ENCODE peak calls at places on chromosome X, in seven cellular contexts. One of them, this sample, is unnamed.

GRCh38 chrX:85859426-85859825 is 187.9 kb downstream of the CHM start:
- DNase-seq in NCI-H69: peak
- DNase-seq in NCI-H1092 treated with DMSO at 0.1 percent for 48 hours: no peak
- DNase-seq in astrocyte of the hippocampus: no peak
- DNase-seq in lower leg skin: no peak
- DNase-seq in GM23338: no peak
- DNase-seq in effector CD4-positive, alpha-beta T cell: no peak
- DNase-seq in this sample: peak

GRCh38 chrX:16855363-16856075 is 14.6 kb downstream of the RBBP7 start:
- DNase-seq in NCI-H69: no peak
- DNase-seq in NCI-H1092 treated with DMSO at 0.1 percent for 48 hours: no peak
- DNase-seq in astrocyte of the hippocampus: peak
- DNase-seq in lower leg skin: no peak
- DNase-seq in GM23338: no peak
- DNase-seq in effector CD4-positive, alpha-beta T cell: no peak
- DNase-seq in this sample: no peak

GRCh38 chrX:154353172-154353843 is 21.1 kb downstream of the FLNA start:
- DNase-seq in NCI-H69: no peak
- DNase-seq in NCI-H1092 treated with DMSO at 0.1 percent for 48 hours: no peak
- DNase-seq in astrocyte of the hippocampus: no peak
- DNase-seq in lower leg skin: no peak
- DNase-seq in GM23338: no peak
- DNase-seq in effector CD4-positive, alpha-beta T cell: no peak
- DNase-seq in this sample: no peak

GRCh38 chrX:110402091-110402854 is 43.6 kb downstream of the RTL9 start:
- DNase-seq in NCI-H69: peak
- DNase-seq in NCI-H1092 treated with DMSO at 0.1 percent for 48 hours: no peak
- DNase-seq in astrocyte of the hippocampus: peak
- DNase-seq in lower leg skin: peak
- DNase-seq in GM23338: peak
- DNase-seq in effector CD4-positive, alpha-beta T cell: no peak
- DNase-seq in this sample: no peak

GRCh38 chrX:14673764-14674163 is 144.4 kb downstream of the GLRA2 start:
- DNase-seq in NCI-H69: peak
- DNase-seq in NCI-H1092 treated with DMSO at 0.1 percent for 48 hours: peak
- DNase-seq in astrocyte of the hippocampus: peak
- DNase-seq in lower leg skin: no peak
- DNase-seq in GM23338: no peak
- DNase-seq in effector CD4-positive, alpha-beta T cell: no peak
- DNase-seq in this sample: no peak

GRCh38 chrX:75278991-75279390 is 5.1 kb downstream of the UPRT start:
- DNase-seq in NCI-H69: no peak
- DNase-seq in NCI-H1092 treated with DMSO at 0.1 percent for 48 hours: no peak
- DNase-seq in astrocyte of the hippocampus: peak
- DNase-seq in lower leg skin: no peak
- DNase-seq in GM23338: peak
- DNase-seq in effector CD4-positive, alpha-beta T cell: no peak
- DNase-seq in this sample: no peak

GRCh38 chrX:105945266-105945665 is 93.3 kb downstream of the SERPINA7 start:
- DNase-seq in NCI-H69: no peak
- DNase-seq in NCI-H1092 treated with DMSO at 0.1 percent for 48 hours: no peak
- DNase-seq in astrocyte of the hippocampus: no peak
- DNase-seq in lower leg skin: no peak
- DNase-seq in GM23338: no peak
- DNase-seq in effector CD4-positive, alpha-beta T cell: no peak
- DNase-seq in this sample: no peak

GRCh38 chrX:70970482-70970999 is 39.6 kb upstream of the SLC7A3 start:
- DNase-seq in NCI-H69: peak
- DNase-seq in NCI-H1092 treated with DMSO at 0.1 percent for 48 hours: no peak
- DNase-seq in astrocyte of the hippocampus: peak
- DNase-seq in lower leg skin: no peak
- DNase-seq in GM23338: peak
- DNase-seq in effector CD4-positive, alpha-beta T cell: no peak
- DNase-seq in this sample: peak

GRCh38 chrX:53280703-53281320 is 572 bp downstream of the IQSEC2 start:
- DNase-seq in NCI-H69: no peak
- DNase-seq in NCI-H1092 treated with DMSO at 0.1 percent for 48 hours: no peak
- DNase-seq in astrocyte of the hippocampus: peak
- DNase-seq in lower leg skin: no peak
- DNase-seq in GM23338: no peak
- DNase-seq in effector CD4-positive, alpha-beta T cell: no peak
- DNase-seq in this sample: no peak

GRCh38 chrX:21708116-21708515 is 49.8 kb downstream of the SMPX start:
- DNase-seq in NCI-H69: peak
- DNase-seq in NCI-H1092 treated with DMSO at 0.1 percent for 48 hours: no peak
- DNase-seq in astrocyte of the hippocampus: no peak
- DNase-seq in lower leg skin: no peak
- DNase-seq in GM23338: peak
- DNase-seq in effector CD4-positive, alpha-beta T cell: no peak
- DNase-seq in this sample: no peak